ENCODE peak calls at places on chromosomes 13 and 19, in nine cellular contexts. L is OCI-LY7, U is choroid plexus epithelial cell, P is WTC11, Z is PC-9, I is Calu3, A is activated B cell treated with CpG ODN at 0.5 μM for 24 hours, E is endothelial cell, H is GM20000. B is an unnamed sample.

GRCh38 chr13:88345171-88345847 is 674.1 kb downstream of the SLITRK5 start:
- DNase-seq in L (no peak), H (no peak), E (no peak), U (no peak), I (no peak), P (no peak), A (no peak), Z (no peak), B (peak)

GRCh38 chr19:45897413-45897812 is 5.0 kb downstream of the MYPOP start:
- DNase-seq in L (no peak), Z (no peak), H (no peak), A (no peak), E (no peak), I (no peak), U (no peak), P (no peak), B (no peak)

GRCh38 chr19:51368366-51369282 is at the start of gene CLDND2:
- DNase-seq in L (peak), Z (no peak), I (no peak), U (no peak), P (no peak), A (no peak), E (no peak), H (no peak), B (no peak)

GRCh38 chr19:48512504-48513288 is 1.1 kb upstream of the LMTK3 start:
- DNase-seq in E (no peak), Z (no peak), A (no peak), H (peak), I (no peak), U (no peak), P (no peak), L (no peak), B (no peak)

GRCh38 chr19:44725251-44725650 is 23.3 kb upstream of the BCL3 start:
- DNase-seq in L (no peak), E (no peak), I (peak), U (no peak), Z (no peak), P (no peak), A (no peak), H (no peak), B (no peak)

GRCh38 chr13:110964229-110965037 is 49.6 kb upstream of the ANKRD10 start:
- DNase-seq in I (no peak), P (no peak), L (no peak), A (no peak), E (no peak), U (no peak), Z (no peak), H (no peak), B (no peak)

GRCh38 chr13:43831088-43831487 is 44.3 kb upstream of the ENOX1 start:
- DNase-seq in I (no peak), E (no peak), L (no peak), Z (no peak), H (no peak), A (no peak), U (peak), P (no peak), B (no peak)

GRCh38 chr19:36876993-36877938 is 26.6 kb downstream of the ZNF345 start:
- DNase-seq in U (peak), H (no peak), I (no peak), P (no peak), A (no peak), Z (no peak), E (no peak), L (no peak), B (no peak)

GRCh38 chr19:16033136-16033530 is 43.2 kb upstream of the TPM4 start:
- DNase-seq in A (no peak), H (no peak), I (no peak), P (no peak), Z (no peak), U (no peak), L (no peak), E (no peak), B (no peak)

GRCh38 chr13:89783221-89783755 is 1564.2 kb upstream of the MIR17HG start:
- DNase-seq in L (no peak), P (no peak), U (no peak), Z (no peak), H (no peak), I (no peak), E (no peak), A (no peak), B (no peak)

GRCh38 chr19:38389101-38389925 is 816 bp downstream of the SPRED3 start:
- DNase-seq in U (peak), P (peak), H (no peak), E (peak), I (no peak), Z (peak), A (no peak), L (no peak), B (peak)

GRCh38 chr13:87058786-87059329 is 612.3 kb upstream of the SLITRK5 start:
- DNase-seq in U (no peak), Z (no peak), H (no peak), L (no peak), E (no peak), P (no peak), I (no peak), A (no peak), B (no peak)

GRCh38 chr13:78137404-78138142 is 218.9 kb upstream of the EDNRB start:
- DNase-seq in U (peak), H (peak), Z (peak), P (peak), L (peak), E (peak), A (peak), I (peak), B (peak)
- TF ChIP-seq CTCF in U (peak), H (peak), Z (peak), P (peak), L (peak), E (peak), A (no peak), I (no peak), B (peak)

GRCh38 chr13:91308299-91308698 is 39.2 kb upstream of the MIR17HG start:
- DNase-seq in E (no peak), Z (no peak), P (no peak), H (peak), A (no peak), U (peak), I (no peak), L (peak), B (no peak)
- TF ChIP-seq CTCF in E (no peak), Z (no peak), P (no peak), H (peak), A (no peak), U (no peak), I (no peak), L (no peak), B (no peak)

GRCh38 chr19:54160948-54161347 is 1.4 kb upstream of the LENG1 start:
- DNase-seq in E (no peak), A (no peak), I (no peak), U (no peak), P (no peak), Z (no peak), H (no peak), L (no peak), B (no peak)

GRCh38 chr19:54158812-54159351 is 639 bp downstream of the LENG1 start:
- DNase-seq in U (peak), Z (no peak), E (no peak), I (no peak), L (peak), H (peak), A (no peak), P (no peak), B (no peak)

GRCh38 chr19:54160182-54160811 is 776 bp upstream of the LENG1 start:
- DNase-seq in L (no peak), H (no peak), E (no peak), I (no peak), A (no peak), P (no peak), U (peak), Z (no peak), B (no peak)

GRCh38 chr19:54156953-54157352 is 2.6 kb downstream of the LENG1 start:
- DNase-seq in U (no peak), A (no peak), L (no peak), I (no peak), H (no peak), E (no peak), Z (no peak), P (no peak), B (no peak)

GRCh38 chr19:54159352-54160181 is at the start of gene LENG1:
- DNase-seq in A (peak), U (peak), P (peak), Z (peak), E (peak), H (peak), I (peak), L (peak), B (peak)
- TF ChIP-seq CTCF in A (no peak), U (peak), P (no peak), Z (peak), E (no peak), H (no peak), I (peak), L (peak), B (no peak)

DNA sequence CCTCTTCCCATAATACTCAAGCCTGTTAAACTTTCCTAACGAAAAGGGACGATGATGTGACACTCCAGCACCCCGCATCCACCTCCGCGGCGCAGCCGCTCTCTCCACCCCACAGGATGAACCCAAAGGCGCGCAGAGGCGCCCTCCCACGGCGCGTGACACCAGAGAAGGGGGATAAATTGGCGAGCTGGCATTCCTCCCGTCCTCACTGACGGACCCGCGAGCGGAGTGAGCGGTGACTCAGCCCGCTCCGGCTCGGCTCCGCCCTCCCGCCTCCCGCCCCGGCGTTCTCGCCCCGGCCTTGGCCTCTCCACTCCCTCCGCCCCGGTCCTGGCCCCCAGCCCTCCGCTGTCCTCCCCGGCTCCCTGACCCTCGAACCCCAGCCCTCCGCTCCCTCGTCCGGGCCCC is 590 bp downstream of the TUBGCP3 start:
- DNase-seq in H (peak), E (peak), I (peak), P (peak), U (peak), Z (peak), L (peak), A (peak), B (peak)
- TF ChIP-seq CTCF in H (peak), E (no peak), I (no peak), P (no peak), U (no peak), Z (peak), L (peak), A (no peak), B (no peak)

DNA sequence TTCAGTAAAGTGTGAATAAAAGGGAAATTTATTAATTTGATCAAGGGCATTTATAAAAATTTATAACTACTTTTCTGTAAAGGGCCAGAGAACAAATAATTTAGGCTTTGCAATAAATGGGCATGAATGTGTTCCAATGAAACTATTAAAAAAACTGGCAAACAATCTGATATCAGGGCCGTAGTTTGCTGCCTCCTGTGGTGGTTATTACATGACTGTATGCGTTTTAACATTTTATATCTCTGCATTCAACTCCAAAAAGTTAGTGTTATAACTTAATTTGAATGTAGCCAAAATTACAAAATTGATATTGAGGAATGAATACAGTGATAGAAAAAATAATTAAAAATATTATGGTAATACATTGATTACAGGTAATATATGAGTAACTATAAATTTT is 80.5 kb upstream of the POSTN start:
- DNase-seq in H (no peak), I (no peak), P (no peak), A (no peak), L (no peak), E (no peak), Z (no peak), U (peak), B (no peak)
- TF ChIP-seq CTCF in H (no peak), I (no peak), P (no peak), A (no peak), L (peak), E (no peak), Z (no peak), U (peak), B (no peak)

GRCh38 chr19:13255719-13256059 is 105.5 kb downstream of the IER2 start:
- DNase-seq in L (no peak), U (no peak), P (no peak), A (no peak), I (no peak), H (no peak), Z (no peak), E (no peak), B (no peak)
- TF ChIP-seq CTCF in L (no peak), U (no peak), P (no peak), A (no peak), I (no peak), H (no peak), Z (no peak), E (no peak), B (no peak)

GRCh38 chr13:32259116-32259515 is 56.0 kb downstream of the ZAR1L start:
- DNase-seq in L (no peak), E (no peak), H (no peak), I (no peak), P (no peak), Z (no peak), U (no peak), A (no peak), B (no peak)
- TF ChIP-seq CTCF in L (peak), E (no peak), H (no peak), I (no peak), P (no peak), Z (no peak), U (peak), A (no peak), B (no peak)

DNA sequence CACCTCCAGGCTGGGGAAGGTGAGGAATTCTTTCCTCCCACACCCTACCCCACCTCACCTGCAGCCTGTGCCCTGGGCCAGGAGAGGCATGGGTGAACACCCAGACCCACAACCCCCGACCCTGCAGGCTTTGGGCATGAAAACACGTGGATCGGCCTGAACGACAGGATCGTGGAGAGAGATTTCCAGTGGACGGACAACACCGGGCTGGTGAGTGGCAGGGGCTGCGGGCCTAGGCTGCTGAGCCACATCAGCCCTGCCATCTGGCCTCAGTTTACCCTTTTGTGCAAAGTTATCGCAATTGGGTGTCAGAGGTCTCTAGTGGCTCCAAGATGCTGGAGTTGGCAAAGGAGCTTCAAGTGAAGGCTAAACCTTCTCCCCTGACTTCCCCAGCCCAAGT is 28.7 kb downstream of the NCAN start:
- DNase-seq in I (no peak), H (no peak), U (no peak), E (no peak), Z (no peak), A (no peak), P (no peak), L (no peak), B (no peak)
- TF ChIP-seq CTCF in I (no peak), H (no peak), U (no peak), E (no peak), Z (no peak), A (no peak), P (no peak), L (no peak), B (no peak)

GRCh38 chr19:4246767-4247593 is at the start of gene YJU2:
- DNase-seq in H (peak), I (peak), P (peak), L (peak), U (peak), E (peak), A (peak), Z (peak), B (peak)
- TF ChIP-seq CTCF in H (peak), I (no peak), P (no peak), L (peak), U (peak), E (no peak), A (no peak), Z (peak), B (no peak)